ENCODE peak calls at places on chromosomes 16 and 17, in nine cellular contexts. One of them, this sample, is unnamed.

GRCh38 chr17:71438631-71439146 is 682.1 kb upstream of the SOX9 start:
- DNase-seq in foreskin fibroblast: peak; percentile 94
- DNase-seq in left kidney: peak; percentile 80
- DNase-seq in breast epithelium: no peak
- DNase-seq in nephron progenitor cell: no peak
- DNase-seq in stimulated activated CD8-positive, alpha-beta memory T cell treated with anti-CD3 and anti-CD28 coated beads, Interleukin-12 subunit alpha, Interleukin-12 subunit beta, amount 100 ng/mL, for 1 hour: no peak
- DNase-seq in gastrocnemius medialis: no peak
- DNase-seq in Caki2: peak; percentile 97
- DNase-seq in progenitor cell of endocrine pancreas: no peak
- DNase-seq in this sample: peak; percentile 94

GRCh38 chr16:16095646-16096045 is 127.6 kb downstream of the ABCC6 start:
- DNase-seq in foreskin fibroblast: peak; percentile 33
- DNase-seq in left kidney: no peak
- DNase-seq in breast epithelium: no peak
- DNase-seq in nephron progenitor cell: no peak
- DNase-seq in stimulated activated CD8-positive, alpha-beta memory T cell treated with anti-CD3 and anti-CD28 coated beads, Interleukin-12 subunit alpha, Interleukin-12 subunit beta, amount 100 ng/mL, for 1 hour: no peak
- DNase-seq in gastrocnemius medialis: no peak
- DNase-seq in Caki2: no peak
- DNase-seq in progenitor cell of endocrine pancreas: no peak
- DNase-seq in this sample: no peak

GRCh38 chr16:59067207-59067606 is 333.1 kb upstream of the GOT2 start:
- DNase-seq in foreskin fibroblast: no peak
- DNase-seq in left kidney: no peak
- DNase-seq in breast epithelium: no peak
- DNase-seq in nephron progenitor cell: no peak
- DNase-seq in stimulated activated CD8-positive, alpha-beta memory T cell treated with anti-CD3 and anti-CD28 coated beads, Interleukin-12 subunit alpha, Interleukin-12 subunit beta, amount 100 ng/mL, for 1 hour: no peak
- DNase-seq in gastrocnemius medialis: no peak
- DNase-seq in Caki2: no peak
- DNase-seq in progenitor cell of endocrine pancreas: no peak
- DNase-seq in this sample: peak; percentile 29

GRCh38 chr17:14489986-14490385 is 189.1 kb downstream of the HS3ST3B1 start:
- DNase-seq in foreskin fibroblast: no peak
- DNase-seq in left kidney: no peak
- DNase-seq in breast epithelium: no peak
- DNase-seq in nephron progenitor cell: no peak
- DNase-seq in stimulated activated CD8-positive, alpha-beta memory T cell treated with anti-CD3 and anti-CD28 coated beads, Interleukin-12 subunit alpha, Interleukin-12 subunit beta, amount 100 ng/mL, for 1 hour: no peak
- DNase-seq in gastrocnemius medialis: no peak
- DNase-seq in Caki2: no peak
- DNase-seq in progenitor cell of endocrine pancreas: no peak
- DNase-seq in this sample: no peak

GRCh38 chr17:60410001-60410400 is 12.3 kb upstream of the CHCT1 start:
- DNase-seq in foreskin fibroblast: no peak
- DNase-seq in left kidney: no peak
- DNase-seq in breast epithelium: no peak
- DNase-seq in nephron progenitor cell: no peak
- DNase-seq in stimulated activated CD8-positive, alpha-beta memory T cell treated with anti-CD3 and anti-CD28 coated beads, Interleukin-12 subunit alpha, Interleukin-12 subunit beta, amount 100 ng/mL, for 1 hour: no peak
- DNase-seq in gastrocnemius medialis: no peak
- DNase-seq in Caki2: no peak
- DNase-seq in progenitor cell of endocrine pancreas: no peak
- DNase-seq in this sample: no peak

GRCh38 chr17:58351182-58351581 is 819 bp downstream of the SUPT4H1 start:
- DNase-seq in foreskin fibroblast: no peak
- DNase-seq in left kidney: no peak
- DNase-seq in breast epithelium: no peak
- DNase-seq in nephron progenitor cell: no peak
- DNase-seq in stimulated activated CD8-positive, alpha-beta memory T cell treated with anti-CD3 and anti-CD28 coated beads, Interleukin-12 subunit alpha, Interleukin-12 subunit beta, amount 100 ng/mL, for 1 hour: no peak
- DNase-seq in gastrocnemius medialis: no peak
- DNase-seq in Caki2: no peak
- DNase-seq in progenitor cell of endocrine pancreas: no peak
- DNase-seq in this sample: no peak

GRCh38 chr16:968620-969019 is 2.2 kb downstream of the LMF1 start:
- DNase-seq in foreskin fibroblast: no peak
- DNase-seq in left kidney: no peak
- DNase-seq in breast epithelium: no peak
- DNase-seq in nephron progenitor cell: no peak
- DNase-seq in stimulated activated CD8-positive, alpha-beta memory T cell treated with anti-CD3 and anti-CD28 coated beads, Interleukin-12 subunit alpha, Interleukin-12 subunit beta, amount 100 ng/mL, for 1 hour: no peak
- DNase-seq in gastrocnemius medialis: no peak
- DNase-seq in Caki2: no peak
- DNase-seq in progenitor cell of endocrine pancreas: no peak
- DNase-seq in this sample: no peak

GRCh38 chr17:69246726-69247375 is 18.2 kb upstream of the ABCA10 start:
- DNase-seq in foreskin fibroblast: peak; percentile 24
- DNase-seq in left kidney: peak; percentile 62
- DNase-seq in breast epithelium: no peak
- DNase-seq in nephron progenitor cell: no peak
- DNase-seq in stimulated activated CD8-positive, alpha-beta memory T cell treated with anti-CD3 and anti-CD28 coated beads, Interleukin-12 subunit alpha, Interleukin-12 subunit beta, amount 100 ng/mL, for 1 hour: no peak
- DNase-seq in gastrocnemius medialis: no peak
- DNase-seq in Caki2: peak; percentile 18
- DNase-seq in progenitor cell of endocrine pancreas: no peak
- DNase-seq in this sample: peak; percentile 3

GRCh38 chr17:73393962-73394361 is 82.2 kb upstream of the CDC42EP4 start:
- DNase-seq in foreskin fibroblast: no peak
- DNase-seq in left kidney: peak; percentile 36
- DNase-seq in breast epithelium: no peak
- DNase-seq in nephron progenitor cell: no peak
- DNase-seq in stimulated activated CD8-positive, alpha-beta memory T cell treated with anti-CD3 and anti-CD28 coated beads, Interleukin-12 subunit alpha, Interleukin-12 subunit beta, amount 100 ng/mL, for 1 hour: no peak
- DNase-seq in gastrocnemius medialis: no peak
- DNase-seq in Caki2: peak; percentile 21
- DNase-seq in progenitor cell of endocrine pancreas: no peak
- DNase-seq in this sample: no peak

GRCh38 chr16:56912746-56913703 is 18.9 kb upstream of the HERPUD1 start:
- DNase-seq in foreskin fibroblast: peak; percentile 82
- DNase-seq in left kidney: peak; percentile 53
- DNase-seq in breast epithelium: no peak
- DNase-seq in nephron progenitor cell: no peak
- DNase-seq in stimulated activated CD8-positive, alpha-beta memory T cell treated with anti-CD3 and anti-CD28 coated beads, Interleukin-12 subunit alpha, Interleukin-12 subunit beta, amount 100 ng/mL, for 1 hour: no peak
- DNase-seq in gastrocnemius medialis: no peak
- DNase-seq in Caki2: no peak
- DNase-seq in progenitor cell of endocrine pancreas: no peak
- DNase-seq in this sample: no peak

GRCh38 chr16:69111216-69111615 is 5.8 kb downstream of the HAS3 start:
- DNase-seq in foreskin fibroblast: no peak
- DNase-seq in left kidney: no peak
- DNase-seq in breast epithelium: no peak
- DNase-seq in nephron progenitor cell: no peak
- DNase-seq in stimulated activated CD8-positive, alpha-beta memory T cell treated with anti-CD3 and anti-CD28 coated beads, Interleukin-12 subunit alpha, Interleukin-12 subunit beta, amount 100 ng/mL, for 1 hour: no peak
- DNase-seq in gastrocnemius medialis: no peak
- DNase-seq in Caki2: no peak
- DNase-seq in progenitor cell of endocrine pancreas: no peak
- DNase-seq in this sample: no peak

GRCh38 chr17:40320771-40321501 is 12.0 kb downstream of the RARA start:
- DNase-seq in foreskin fibroblast: no peak
- DNase-seq in left kidney: peak; percentile 83
- DNase-seq in breast epithelium: no peak
- DNase-seq in nephron progenitor cell: no peak
- DNase-seq in stimulated activated CD8-positive, alpha-beta memory T cell treated with anti-CD3 and anti-CD28 coated beads, Interleukin-12 subunit alpha, Interleukin-12 subunit beta, amount 100 ng/mL, for 1 hour: peak; percentile 55
- DNase-seq in gastrocnemius medialis: peak; percentile 59
- DNase-seq in Caki2: no peak
- DNase-seq in progenitor cell of endocrine pancreas: no peak
- DNase-seq in this sample: no peak

GRCh38 chr17:72465191-72466024 is 344.6 kb downstream of the SOX9 start:
- DNase-seq in foreskin fibroblast: peak; percentile 90
- DNase-seq in left kidney: peak; percentile 75
- DNase-seq in breast epithelium: peak; percentile 85
- DNase-seq in nephron progenitor cell: peak; percentile 39
- DNase-seq in stimulated activated CD8-positive, alpha-beta memory T cell treated with anti-CD3 and anti-CD28 coated beads, Interleukin-12 subunit alpha, Interleukin-12 subunit beta, amount 100 ng/mL, for 1 hour: no peak
- DNase-seq in gastrocnemius medialis: no peak
- DNase-seq in Caki2: peak; percentile 98
- DNase-seq in progenitor cell of endocrine pancreas: no peak
- DNase-seq in this sample: peak; percentile 96